ENCODE peak calls at places on chromosomes 6 and 20, in five cellular contexts. One of them, this sample, is unnamed.

GRCh38 chr6:135568366-135568765 is 70.8 kb upstream of the AHI1 start:
- DNase-seq in PC-3: no peak
- DNase-seq in OCI-LY7: no peak
- DNase-seq in pancreas: no peak
- DNase-seq in tibial artery: no peak
- DNase-seq in this sample: peak; percentile 45

GRCh38 chr6:70590387-70590786 is 23.7 kb downstream of the SDHAF4 start:
- DNase-seq in OCI-LY7: no peak
- DNase-seq in PC-3: no peak
- DNase-seq in tibial artery: no peak
- DNase-seq in pancreas: no peak
- DNase-seq in this sample: no peak

GRCh38 chr20:60055740-60056139 is 97.5 kb downstream of the CDH26 start:
- DNase-seq in OCI-LY7: no peak
- DNase-seq in PC-3: no peak
- DNase-seq in pancreas: no peak
- DNase-seq in tibial artery: peak; percentile 75
- DNase-seq in this sample: peak; percentile 76

GRCh38 chr6:163099621-163100171 is 314.8 kb upstream of the QKI start:
- DNase-seq in PC-3: no peak
- DNase-seq in OCI-LY7: no peak
- DNase-seq in pancreas: peak; percentile 53
- DNase-seq in tibial artery: no peak
- DNase-seq in this sample: no peak

GRCh38 chr6:79431469-79431868 is 105.8 kb downstream of the LCA5 start:
- DNase-seq in OCI-LY7: no peak
- DNase-seq in tibial artery: no peak
- DNase-seq in pancreas: no peak
- DNase-seq in PC-3: peak; percentile 42
- DNase-seq in this sample: no peak

GRCh38 chr6:67952121-67952520 is 683.0 kb upstream of the ADGRB3 start:
- DNase-seq in OCI-LY7: no peak
- DNase-seq in PC-3: peak; percentile 7
- DNase-seq in tibial artery: no peak
- DNase-seq in pancreas: no peak
- DNase-seq in this sample: no peak

GRCh38 chr6:27502508-27503435 is 29.9 kb upstream of the ZNF184 start:
- DNase-seq in tibial artery: peak; percentile 75
- DNase-seq in PC-3: peak; percentile 88
- DNase-seq in OCI-LY7: peak; percentile 82
- DNase-seq in pancreas: no peak
- DNase-seq in this sample: peak; percentile 68

GRCh38 chr6:90241229-90241873 is 55.3 kb downstream of the BACH2 start:
- DNase-seq in PC-3: no peak
- DNase-seq in pancreas: no peak
- DNase-seq in OCI-LY7: no peak
- DNase-seq in tibial artery: no peak
- DNase-seq in this sample: no peak

GRCh38 chr6:150894935-150895686 is 29.6 kb downstream of the MTHFD1L start:
- DNase-seq in tibial artery: no peak
- DNase-seq in pancreas: no peak
- DNase-seq in OCI-LY7: no peak
- DNase-seq in PC-3: peak; percentile 29
- DNase-seq in this sample: no peak

GRCh38 chr6:98832282-98833100 is 1.9 kb upstream of the POU3F2 start:
- DNase-seq in PC-3: peak; percentile 32
- DNase-seq in tibial artery: peak; percentile 65
- DNase-seq in pancreas: peak; percentile 65
- DNase-seq in OCI-LY7: no peak
- DNase-seq in this sample: peak; percentile 82
- H3K4me3 ChIP-seq in PC-3: peak overlapping the region; percentile 70
- H3K4me3 ChIP-seq in tibial artery: peak overlapping the region; percentile 56
- H3K4me3 ChIP-seq in pancreas: no peak overlapping the region
- H3K4me3 ChIP-seq in OCI-LY7: no peak overlapping the region
- H3K4me3 ChIP-seq in this sample: no peak overlapping the region

GRCh38 chr6:36760685-36761435 is 63.2 kb downstream of the RAB44 start:
- DNase-seq in tibial artery: no peak
- DNase-seq in pancreas: no peak
- DNase-seq in PC-3: no peak
- DNase-seq in OCI-LY7: no peak
- DNase-seq in this sample: no peak
- H3K27ac ChIP-seq in tibial artery: no peak overlapping the region
- H3K27ac ChIP-seq in pancreas: no peak overlapping the region
- H3K27ac ChIP-seq in PC-3: no peak overlapping the region
- H3K27ac ChIP-seq in OCI-LY7: no peak overlapping the region
- H3K27ac ChIP-seq in this sample: no peak overlapping the region

GRCh38 chr20:23117738-23118137 is 31.6 kb upstream of the CD93 start:
- DNase-seq in pancreas: no peak
- DNase-seq in tibial artery: no peak
- DNase-seq in OCI-LY7: no peak
- DNase-seq in PC-3: no peak
- DNase-seq in this sample: peak; percentile 42

GRCh38 chr20:23116301-23117089 is 30.4 kb upstream of the CD93 start:
- DNase-seq in tibial artery: peak; percentile 60
- DNase-seq in pancreas: no peak
- DNase-seq in OCI-LY7: no peak
- DNase-seq in PC-3: peak; percentile 24
- DNase-seq in this sample: peak; percentile 45

GRCh38 chr20:23118766-23119165 is 32.6 kb upstream of the CD93 start:
- DNase-seq in PC-3: no peak
- DNase-seq in tibial artery: no peak
- DNase-seq in pancreas: no peak
- DNase-seq in OCI-LY7: no peak
- DNase-seq in this sample: peak; percentile 44

GRCh38 chr20:23119456-23120216 is 33.5 kb upstream of the CD93 start:
- DNase-seq in PC-3: no peak
- DNase-seq in tibial artery: no peak
- DNase-seq in OCI-LY7: no peak
- DNase-seq in pancreas: no peak
- DNase-seq in this sample: peak; percentile 63

DNA sequence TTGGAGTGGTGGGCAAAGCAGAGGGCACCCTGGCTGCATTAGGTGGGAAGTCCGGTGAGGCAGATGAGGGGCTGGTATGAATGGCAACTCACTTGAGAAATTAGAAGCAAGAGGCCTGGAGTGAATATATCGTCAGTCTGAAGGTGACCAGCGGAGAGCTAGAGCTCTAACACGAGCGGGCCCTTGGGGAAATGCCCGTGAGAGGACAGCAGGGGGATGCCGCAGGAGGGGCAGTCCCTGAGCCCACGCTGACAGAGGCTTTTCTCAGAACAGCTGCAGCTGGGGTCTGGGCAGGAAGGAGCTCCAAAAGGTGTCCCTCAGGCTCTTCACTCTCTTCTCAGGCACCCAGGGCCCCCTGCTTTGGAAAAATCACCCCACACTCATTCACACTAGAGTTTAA is 32.0 kb upstream of the CD93 start:
- DNase-seq in OCI-LY7: no peak
- DNase-seq in PC-3: no peak
- DNase-seq in pancreas: no peak
- DNase-seq in tibial artery: no peak
- DNase-seq in this sample: peak; percentile 37
- H3K4me1 ChIP-seq in OCI-LY7: no peaks in the 10 kb centered on the region
- H3K4me1 ChIP-seq in PC-3: no peaks in the 10 kb centered on the region
- H3K4me1 ChIP-seq in pancreas: no peaks in the 10 kb centered on the region
- H3K4me1 ChIP-seq in tibial artery: peaks cover 6% of the 10 kb centered on the region
- H3K4me1 ChIP-seq in this sample: no peaks in the 10 kb centered on the region

DNA sequence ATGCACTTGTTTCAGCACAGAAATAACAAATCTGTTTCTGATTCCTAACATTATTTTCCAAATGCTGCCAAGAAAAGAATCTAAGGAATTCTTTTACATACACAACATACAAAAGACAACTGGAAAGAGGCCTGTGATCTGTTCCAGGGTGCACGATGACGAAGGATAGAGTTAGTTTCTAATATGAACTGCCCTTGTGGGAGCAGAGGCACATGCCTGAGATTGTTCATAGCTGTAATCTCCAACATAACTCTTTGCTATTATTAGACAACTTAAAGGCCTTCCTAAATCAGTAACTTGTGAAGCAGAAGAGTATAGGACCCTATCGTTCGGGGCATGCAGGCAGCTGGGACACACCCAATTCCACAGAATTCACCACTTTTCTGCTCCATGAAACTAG is 41.2 kb upstream of the NHSL1 start:
- DNase-seq in PC-3: no peak
- DNase-seq in tibial artery: no peak
- DNase-seq in pancreas: no peak
- DNase-seq in OCI-LY7: no peak
- DNase-seq in this sample: no peak
- H3K4me3 ChIP-seq in PC-3: no peak overlapping the region
- H3K4me3 ChIP-seq in tibial artery: no peak overlapping the region
- H3K4me3 ChIP-seq in pancreas: no peak overlapping the region
- H3K4me3 ChIP-seq in OCI-LY7: no peak overlapping the region
- H3K4me3 ChIP-seq in this sample: no peak overlapping the region

DNA sequence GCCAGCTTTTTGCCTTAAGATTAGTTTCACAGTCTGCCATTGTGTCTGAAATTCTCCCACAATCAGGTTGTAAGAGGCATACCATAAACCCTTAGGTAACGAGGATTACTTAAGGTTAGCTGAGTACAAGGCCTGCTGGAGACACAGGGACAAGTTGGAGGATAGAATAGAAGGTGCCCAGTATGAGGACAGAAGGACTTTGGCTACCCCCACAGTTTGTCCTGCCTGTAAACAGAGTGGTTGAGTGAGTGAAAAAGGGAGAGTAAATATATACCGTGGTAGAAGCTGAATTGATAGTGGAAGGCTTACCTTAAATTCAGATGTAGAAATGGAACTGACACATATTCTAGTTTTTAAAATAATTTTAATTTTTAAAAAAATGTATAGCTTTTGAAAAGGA is 19.3 kb downstream of the RPRD1B start:
- DNase-seq in tibial artery: no peak
- DNase-seq in PC-3: no peak
- DNase-seq in OCI-LY7: no peak
- DNase-seq in pancreas: no peak
- DNase-seq in this sample: no peak
- H3K27ac ChIP-seq in tibial artery: no peak overlapping the region
- H3K27ac ChIP-seq in PC-3: no peak overlapping the region
- H3K27ac ChIP-seq in OCI-LY7: no peak overlapping the region
- H3K27ac ChIP-seq in pancreas: no peak overlapping the region
- H3K27ac ChIP-seq in this sample: no peak overlapping the region

DNA sequence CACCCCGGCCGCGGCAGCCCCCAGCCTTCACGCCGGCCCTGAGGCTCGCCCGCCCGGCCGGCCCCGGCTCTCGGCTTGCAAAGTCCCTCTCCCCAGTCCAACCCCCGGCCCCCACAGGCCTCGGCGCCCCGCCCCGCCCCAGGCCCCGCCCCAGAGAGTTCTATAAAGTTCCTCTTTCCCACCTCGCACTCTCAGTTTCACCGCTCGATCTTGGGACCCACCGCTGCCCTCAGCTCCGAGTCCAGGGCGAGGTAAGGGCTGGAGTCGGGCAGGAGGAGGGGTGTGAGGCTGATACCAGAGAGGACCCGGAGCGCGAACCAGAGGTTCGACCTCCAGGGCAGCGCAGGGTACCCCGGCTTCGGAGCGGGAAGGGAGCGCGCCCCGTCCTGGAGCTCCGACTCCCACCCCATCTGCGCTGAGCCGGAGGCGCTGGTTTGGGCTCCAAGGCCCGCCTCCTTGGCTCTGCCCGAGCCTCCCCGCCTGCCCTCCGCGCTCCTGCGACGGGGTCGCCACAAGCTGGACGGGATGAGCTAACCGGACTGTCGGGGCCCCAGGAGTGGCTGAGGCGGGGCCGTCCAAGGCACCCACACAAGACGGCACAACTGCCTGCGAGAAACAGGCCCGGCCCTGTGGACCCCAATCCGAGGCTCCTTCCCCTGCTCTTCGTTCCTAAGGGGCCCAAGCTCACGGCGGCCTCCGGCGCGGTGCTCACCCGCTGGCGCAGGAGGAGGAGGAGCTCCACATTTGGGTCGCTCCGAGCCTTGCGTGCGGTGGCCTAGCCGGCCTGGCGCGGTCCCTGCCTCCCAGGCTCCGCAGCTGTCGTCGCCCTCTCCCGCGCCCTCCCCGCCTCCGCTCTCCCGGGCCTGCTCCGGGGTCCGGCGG is at the start of gene IRF4:
- DNase-seq in OCI-LY7: peak; percentile 84
- DNase-seq in pancreas: no peak
- DNase-seq in tibial artery: no peak
- DNase-seq in PC-3: no peak
- DNase-seq in this sample: no peak
- H3K4me1 ChIP-seq in OCI-LY7: peaks cover 49% of the 10 kb centered on the region
- H3K4me1 ChIP-seq in pancreas: no peaks in the 10 kb centered on the region
- H3K4me1 ChIP-seq in tibial artery: peaks cover 32% of the 10 kb centered on the region
- H3K4me1 ChIP-seq in PC-3: no peaks in the 10 kb centered on the region
- H3K4me1 ChIP-seq in this sample: no peaks in the 10 kb centered on the region

GRCh38 chr20:48714764-48715163 is 113.0 kb downstream of the PREX1 start:
- DNase-seq in PC-3: no peak
- DNase-seq in pancreas: no peak
- DNase-seq in OCI-LY7: no peak
- DNase-seq in tibial artery: no peak
- DNase-seq in this sample: no peak

GRCh38 chr20:48716086-48716485 is 111.7 kb downstream of the PREX1 start:
- DNase-seq in PC-3: no peak
- DNase-seq in tibial artery: no peak
- DNase-seq in OCI-LY7: no peak
- DNase-seq in pancreas: no peak
- DNase-seq in this sample: peak; percentile 63

GRCh38 chr20:48717959-48718223 is 109.9 kb downstream of the PREX1 start:
- DNase-seq in tibial artery: no peak
- DNase-seq in PC-3: no peak
- DNase-seq in OCI-LY7: no peak
- DNase-seq in pancreas: no peak
- DNase-seq in this sample: no peak

GRCh38 chr20:48717095-48717958 is 110.5 kb downstream of the PREX1 start:
- DNase-seq in PC-3: no peak
- DNase-seq in pancreas: no peak
- DNase-seq in OCI-LY7: peak; percentile 38
- DNase-seq in tibial artery: no peak
- DNase-seq in this sample: no peak

GRCh38 chr20:48716541-48716940 is 111.3 kb downstream of the PREX1 start:
- DNase-seq in OCI-LY7: no peak
- DNase-seq in tibial artery: no peak
- DNase-seq in pancreas: no peak
- DNase-seq in PC-3: no peak
- DNase-seq in this sample: peak; percentile 73
- H3K4me3 ChIP-seq in OCI-LY7: no peak overlapping the region
- H3K4me3 ChIP-seq in tibial artery: no peak overlapping the region
- H3K4me3 ChIP-seq in pancreas: no peak overlapping the region
- H3K4me3 ChIP-seq in PC-3: no peak overlapping the region
- H3K4me3 ChIP-seq in this sample: no peak overlapping the region

DNA sequence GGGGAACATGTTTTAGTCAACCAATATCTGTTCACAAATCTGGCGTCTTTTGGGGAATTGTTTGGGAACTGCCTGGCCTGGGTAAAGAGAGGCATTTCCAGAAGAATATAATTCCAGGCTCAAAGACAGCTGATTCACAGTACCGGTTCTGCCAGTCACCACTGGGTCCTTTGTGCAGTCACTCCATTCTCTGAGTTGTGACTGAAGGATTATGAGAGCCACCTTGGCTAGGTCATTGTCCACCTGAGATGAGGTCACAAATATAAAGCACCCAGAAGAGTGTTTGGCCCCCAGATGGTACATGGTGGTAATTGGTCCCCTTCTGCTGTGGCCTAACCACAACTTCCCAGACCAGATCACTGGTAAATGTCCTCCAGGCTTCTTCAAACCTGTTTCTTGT is 121.0 kb upstream of the SPACA1 start:
- DNase-seq in OCI-LY7: no peak
- DNase-seq in tibial artery: no peak
- DNase-seq in pancreas: no peak
- DNase-seq in PC-3: no peak
- DNase-seq in this sample: no peak
- H3K27ac ChIP-seq in OCI-LY7: peak overlapping the region; percentile 99
- H3K27ac ChIP-seq in tibial artery: no peak overlapping the region
- H3K27ac ChIP-seq in pancreas: no peak overlapping the region
- H3K27ac ChIP-seq in PC-3: no peak overlapping the region
- H3K27ac ChIP-seq in this sample: no peak overlapping the region

GRCh38 chr20:17665756-17666155 is 16.3 kb downstream of the RRBP1 start:
- DNase-seq in pancreas: no peak
- DNase-seq in tibial artery: no peak
- DNase-seq in OCI-LY7: no peak
- DNase-seq in PC-3: no peak
- DNase-seq in this sample: no peak
- H3K4me1 ChIP-seq in pancreas: peaks cover 57% of the 10 kb centered on the region
- H3K4me1 ChIP-seq in tibial artery: peaks cover 63% of the 10 kb centered on the region
- H3K4me1 ChIP-seq in OCI-LY7: peaks cover 4% of the 10 kb centered on the region
- H3K4me1 ChIP-seq in PC-3: no peaks in the 10 kb centered on the region
- H3K4me1 ChIP-seq in this sample: no peaks in the 10 kb centered on the region